ENCODE peak calls at places on chromosomes 1 and 21, in four cellular contexts. R is HL-60, U is right lobe of liver, E is pancreas. C is an unnamed sample.

GRCh38 chr1:54768093-54768492 is 3.8 kb upstream of the PARS2 start:
- DNase-seq in R (no peak), U (no peak), E (no peak), C (no peak)

GRCh38 chr1:8985915-8986813 is 40.1 kb downstream of the SLC2A7 start:
- DNase-seq in R (no peak), U (peak; percentile 83), E (peak; percentile 79), C (peak; percentile 80)

GRCh38 chr1:201911827-201912571 is 23.3 kb downstream of the SHISA4 start:
- DNase-seq in R (no peak), U (no peak), E (no peak), C (no peak)

GRCh38 chr1:111855260-111855659 is 99.6 kb downstream of the DDX20 start:
- DNase-seq in R (no peak), U (no peak), E (no peak), C (no peak)

GRCh38 chr1:173753830-173754229 is 39.0 kb downstream of the KLHL20 start:
- DNase-seq in R (no peak), U (no peak), E (no peak), C (no peak)

GRCh38 chr1:232012773-232013386 is 386.3 kb downstream of the DISC1 start:
- DNase-seq in R (peak; percentile 47), U (no peak), E (no peak), C (no peak)

GRCh38 chr1:6949991-6950765 is 164.9 kb downstream of the CAMTA1 start:
- DNase-seq in R (no peak), U (no peak), E (no peak), C (no peak)

GRCh38 chr1:8094481-8095241 is 68.6 kb upstream of the ERRFI1 start:
- DNase-seq in R (no peak), U (peak; percentile 67), E (no peak), C (no peak)

GRCh38 chr1:76928511-76928910 is 61.2 kb downstream of the ST6GALNAC5 start:
- DNase-seq in R (no peak), U (no peak), E (no peak), C (no peak)

GRCh38 chr1:171222961-171223360 is 25.3 kb upstream of the FMO1 start:
- DNase-seq in R (no peak), U (no peak), E (no peak), C (no peak)

GRCh38 chr1:150619576-150620509 is 9.6 kb downstream of the ENSA start:
- DNase-seq in R (no peak), U (no peak), E (peak; percentile 58), C (no peak)

GRCh38 chr1:174996474-174996873 is 3.3 kb upstream of the CACYBP start:
- DNase-seq in R (no peak), U (no peak), E (no peak), C (no peak)

GRCh38 chr21:19256934-19257660 is 853.5 kb upstream of the TMPRSS15 start:
- DNase-seq in R (no peak), U (no peak), E (no peak), C (no peak)

GRCh38 chr1:207304710-207305151 is 16.7 kb upstream of the CD55 start:
- DNase-seq in R (no peak), U (no peak), E (no peak), C (no peak)

GRCh38 chr1:196455697-196456096 is 152.5 kb downstream of the KCNT2 start:
- DNase-seq in R (no peak), U (no peak), E (no peak), C (no peak)

GRCh38 chr1:184052750-184053149 is 1.2 kb downstream of the TSEN15 start:
- DNase-seq in R (no peak), U (no peak), E (no peak), C (no peak)
- H3K4me3 ChIP-seq in R (peak overlapping the region; percentile 86), U (peak overlapping the region; percentile 95), E (no peak overlapping the region), C (peak overlapping the region; percentile 95)

GRCh38 chr21:45154511-45155508 is 80.4 kb downstream of the ADARB1 start:
- DNase-seq in R (no peak), U (no peak), E (no peak), C (no peak)
- H3K4me3 ChIP-seq in R (no peak overlapping the region), U (no peak overlapping the region), E (no peak overlapping the region), C (no peak overlapping the region)

DNA sequence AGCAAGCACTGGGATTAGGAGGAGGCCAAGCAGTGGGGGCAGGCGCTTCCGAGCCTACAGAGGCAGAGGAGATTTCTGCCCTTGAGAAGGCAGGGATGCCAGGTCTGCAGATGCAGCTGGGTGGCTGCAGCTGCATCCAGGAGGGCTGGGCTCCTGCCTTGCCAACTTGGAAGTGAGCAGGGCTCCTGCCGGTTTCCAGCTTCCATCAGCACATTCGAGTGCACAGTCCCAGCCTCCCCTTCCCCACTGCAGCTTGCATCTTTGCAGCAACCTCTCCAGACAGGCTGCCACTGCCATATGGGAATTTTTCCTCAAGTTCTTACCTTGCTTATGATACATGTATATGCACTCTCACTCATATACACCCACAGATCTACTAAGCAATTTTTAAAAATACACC is 1234.3 kb upstream of the B3GALT2 start:
- DNase-seq in R (no peak), U (no peak), E (no peak), C (no peak)
- H3K4me3 ChIP-seq in R (no peak overlapping the region), U (no peak overlapping the region), E (no peak overlapping the region), C (no peak overlapping the region)

GRCh38 chr1:227560814-227561213 is 2.5 kb upstream of the ZNF678 start:
- DNase-seq in R (no peak), U (no peak), E (peak; percentile 7), C (no peak)
- H3K4me3 ChIP-seq in R (no peak overlapping the region), U (no peak overlapping the region), E (no peak overlapping the region), C (no peak overlapping the region)

DNA sequence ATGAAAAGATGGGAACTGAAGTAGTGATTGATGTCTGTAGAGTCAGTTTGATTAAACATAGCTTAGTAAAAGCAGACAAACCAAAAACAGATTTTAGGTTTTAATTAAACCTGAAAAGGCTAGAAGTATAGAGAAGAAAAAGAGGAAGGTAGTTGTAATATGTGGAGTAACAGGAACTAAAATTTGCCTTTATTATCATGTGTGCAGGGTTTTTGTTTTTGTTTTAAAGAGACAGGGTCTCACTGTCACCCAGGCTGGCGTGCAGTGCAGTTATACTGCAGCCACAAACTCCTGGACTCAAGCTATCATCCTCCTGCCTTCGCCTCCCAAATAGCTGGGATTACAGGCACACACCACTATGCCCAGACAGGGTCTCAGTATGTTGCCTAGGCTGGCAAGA is 6.0 kb downstream of the TOR1AIP1 start:
- DNase-seq in R (no peak), U (no peak), E (no peak), C (no peak)
- H3K4me3 ChIP-seq in R (no peak overlapping the region), U (no peak overlapping the region), E (no peak overlapping the region), C (no peak overlapping the region)

GRCh38 chr1:101086783-101087182 is 61.2 kb upstream of the DPH5 start:
- DNase-seq in R (no peak), U (no peak), E (no peak), C (no peak)

GRCh38 chr1:101089608-101090007 is 64.0 kb upstream of the DPH5 start:
- DNase-seq in R (no peak), U (no peak), E (no peak), C (no peak)

DNA sequence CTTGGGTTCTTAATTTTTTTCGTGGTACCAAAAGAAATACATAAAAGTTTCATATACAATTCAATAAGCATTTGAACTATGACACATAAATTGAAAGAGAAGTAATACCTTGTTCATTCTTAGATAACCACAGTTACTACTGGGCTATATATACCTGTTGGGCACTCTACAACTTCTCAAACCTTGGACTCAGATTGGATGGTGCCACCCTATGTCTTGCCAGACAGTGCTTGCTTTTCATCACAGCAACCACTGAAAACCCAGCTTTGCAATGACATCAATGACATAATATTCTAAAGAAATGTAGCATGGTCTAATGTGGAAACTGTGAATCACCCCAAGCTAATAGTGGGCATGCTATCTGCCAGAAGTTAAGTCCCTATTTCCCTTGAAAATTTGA is 62.8 kb upstream of the DPH5 start:
- DNase-seq in R (no peak), U (no peak), E (no peak), C (no peak)
- H3K4me3 ChIP-seq in R (no peak overlapping the region), U (no peak overlapping the region), E (no peak overlapping the region), C (no peak overlapping the region)